ENCODE peak calls at places on chromosomes 2 and 18, in four cellular contexts. C is T-helper 1 cell, B is hippocampal formation, W is NCI-H460. O is an unnamed sample.

GRCh38 chr2:68807821-68808266 is 63.4 kb downstream of the BMP10 start:
- DNase-seq in C (no peak), B (no peak), W (no peak), O (no peak)

GRCh38 chr2:108403494-108403893 is 25.7 kb downstream of the SULT1C4 start:
- DNase-seq in C (no peak), B (no peak), W (no peak), O (no peak)

GRCh38 chr2:12897181-12897580 is 180.4 kb downstream of the TRIB2 start:
- DNase-seq in C (peak; percentile 3), B (no peak), W (no peak), O (no peak)

GRCh38 chr18:70376914-70377258 is 88.0 kb downstream of the SOCS6 start:
- DNase-seq in C (no peak), B (no peak), W (no peak), O (no peak)

GRCh38 chr18:45565280-45565970 is 49.9 kb upstream of the SLC14A2 start:
- DNase-seq in C (no peak), B (no peak), W (no peak), O (no peak)

GRCh38 chr2:15745329-15745728 is 153.7 kb downstream of the DDX1 start:
- DNase-seq in C (no peak), B (no peak), W (no peak), O (no peak)

GRCh38 chr18:48314694-48315093 is 94.5 kb downstream of the ZBTB7C start:
- DNase-seq in C (no peak), B (no peak), W (no peak), O (no peak)

GRCh38 chr18:76425299-76426101 is 69.5 kb downstream of the ZNF516 start:
- DNase-seq in C (no peak), B (no peak), W (no peak), O (no peak)

GRCh38 chr2:23692263-23692662 is 234.7 kb downstream of the ATAD2B start:
- DNase-seq in C (no peak), B (no peak), W (no peak), O (no peak)

GRCh38 chr2:182866095-182866460 is 359 bp downstream of the FRZB start:
- DNase-seq in C (peak; percentile 1), B (no peak), W (no peak), O (no peak)

GRCh38 chr2:10473121-10473756 is 25.1 kb upstream of the ODC1 start:
- DNase-seq in C (no peak), B (no peak), W (no peak), O (no peak)

GRCh38 chr2:162092656-162093556 is 18.9 kb upstream of the DPP4 start:
- DNase-seq in C (no peak), B (no peak), W (peak; percentile 5), O (no peak)

GRCh38 chr18:45521151-45521550 is 94.1 kb upstream of the SLC14A2 start:
- DNase-seq in C (no peak), B (no peak), W (no peak), O (no peak)

GRCh38 chr2:239590995-239591915 is 190.4 kb upstream of the HDAC4 start:
- DNase-seq in C (no peak), B (no peak), W (no peak), O (no peak)

GRCh38 chr2:230794472-230794871 is 70.3 kb upstream of the ITM2C start:
- DNase-seq in C (peak; percentile 38), B (no peak), W (no peak), O (no peak)

GRCh38 chr2:179440642-179441251 is 176.1 kb upstream of the SESTD1 start:
- DNase-seq in C (peak; percentile 20), B (no peak), W (peak; percentile 45), O (no peak)

GRCh38 chr2:45190481-45190880 is 181.2 kb upstream of the SIX2 start:
- DNase-seq in C (no peak), B (no peak), W (no peak), O (no peak)

GRCh38 chr2:8922431-8922830 is 81.1 kb downstream of the MBOAT2 start:
- DNase-seq in C (no peak), B (no peak), W (no peak), O (no peak)

GRCh38 chr2:48356701-48357322 is 173.1 kb upstream of the STON1 start:
- DNase-seq in C (peak; percentile 70), B (no peak), W (no peak), O (no peak)

GRCh38 chr2:211867845-211868361 is 670.7 kb downstream of the ERBB4 start:
- DNase-seq in C (peak; percentile 1), B (no peak), W (peak; percentile 24), O (no peak)

O was measured in cerebellar nuclear complex.